ENCODE peak calls at places on chromosomes 4 and X, in five cellular contexts. L is body of pancreas; G is AG04450; P is CD8-positive, alpha-beta T cell; C is IMR-90. M is an unnamed sample.

GRCh38 chrX:53599781-53600396 is 86.6 kb downstream of the HUWE1 start:
- DNase-seq in L (no peak), G (no peak), P (no peak), C (no peak), M (no peak)

GRCh38 chr4:149752729-149753128 is 62.9 kb downstream of the IQCM start:
- DNase-seq in L (no peak), G (no peak), P (no peak), C (no peak), M (no peak)

GRCh38 chr4:77990904-77991358 is 66.2 kb upstream of the FRAS1 start:
- DNase-seq in L (no peak), G (no peak), P (no peak), C (no peak), M (no peak)

GRCh38 chrX:63922221-63922620 is 137.2 kb upstream of the ARHGEF9 start:
- DNase-seq in L (no peak), G (no peak), P (no peak), C (peak; percentile 22), M (peak; percentile 53)

GRCh38 chr4:102036619-102037376 is 246.3 kb downstream of the BANK1 start:
- DNase-seq in L (peak; percentile 9), G (no peak), P (no peak), C (peak; percentile 25), M (no peak)

GRCh38 chr4:38904090-38904666 is 36.6 kb downstream of the FAM114A1 start:
- DNase-seq in L (peak; percentile 52), G (no peak), P (no peak), C (no peak), M (no peak)

GRCh38 chr4:11732155-11732554 is 303.5 kb upstream of the HS3ST1 start:
- DNase-seq in L (peak; percentile 11), G (no peak), P (no peak), C (no peak), M (no peak)

GRCh38 chr4:69977582-69977981 is 12.1 kb upstream of the CSN2 start:
- DNase-seq in L (no peak), G (no peak), P (no peak), C (no peak), M (peak; percentile 3)

GRCh38 chr4:42397635-42398447 is 553 bp downstream of the SHISA3 start:
- DNase-seq in L (no peak), G (no peak), P (no peak), C (peak; percentile 12), M (no peak)

GRCh38 chrX:75603833-75604232 is 81.0 kb upstream of the ZDHHC15 start:
- DNase-seq in L (peak; percentile 1), G (no peak), P (no peak), C (peak; percentile 28), M (peak; percentile 4)

GRCh38 chr4:109389367-109390118 is 44.1 kb upstream of the SEC24B start:
- DNase-seq in L (peak; percentile 51), G (no peak), P (no peak), C (no peak), M (no peak)

GRCh38 chrX:2320580-2321327 is 180.0 kb downstream of the DHRSX start:
- DNase-seq in L (peak; percentile 67), G (peak; percentile 41), P (no peak), C (peak; percentile 77), M (no peak)

GRCh38 chr4:148425327-148426110 is 16.7 kb downstream of the NR3C2 start:
- DNase-seq in L (no peak), G (no peak), P (no peak), C (no peak), M (no peak)

GRCh38 chrX:78029663-78030062 is 60.2 kb upstream of the PGAM4 start:
- DNase-seq in L (peak; percentile 18), G (no peak), P (no peak), C (peak; percentile 33), M (peak; percentile 11)

GRCh38 chr4:153481474-153481873 is 15.3 kb downstream of the TMEM131L start:
- DNase-seq in L (no peak), G (no peak), P (no peak), C (no peak), M (no peak)

GRCh38 chr4:101178731-101179130 is 168.6 kb downstream of the PPP3CA start:
- DNase-seq in L (no peak), G (no peak), P (no peak), C (peak; percentile 50), M (peak; percentile 23)

GRCh38 chr4:103098331-103098730 is 1.3 kb downstream of the BDH2 start:
- DNase-seq in L (no peak), G (no peak), P (no peak), C (peak; percentile 4), M (no peak)

GRCh38 chr4:176189891-176190795 is 5.2 kb downstream of the SPATA4 start:
- DNase-seq in L (no peak), G (no peak), P (no peak), C (peak; percentile 49), M (no peak)

GRCh38 chr4:15428611-15429010 is 778 bp downstream of the C1QTNF7 start:
- DNase-seq in L (no peak), G (no peak), P (no peak), C (no peak), M (no peak)

GRCh38 chrX:106774981-106775380 is 27.5 kb upstream of the TBC1D8B start:
- DNase-seq in L (no peak), G (no peak), P (no peak), C (no peak), M (no peak)

GRCh38 chr4:169249214-169249973 is 21.4 kb downstream of the SH3RF1 start:
- DNase-seq in L (peak; percentile 37), G (no peak), P (no peak), C (peak; percentile 87), M (peak; percentile 70)

GRCh38 chrX:39808471-39808917 is 289.3 kb downstream of the BCOR start:
- DNase-seq in L (peak; percentile 10), G (no peak), P (no peak), C (peak; percentile 80), M (peak; percentile 77)

GRCh38 chr4:6278801-6279197 is 9.1 kb downstream of the WFS1 start:
- DNase-seq in L (peak; percentile 53), G (no peak), P (no peak), C (peak; percentile 65), M (peak; percentile 56)

GRCh38 chr4:57098415-57098814 is 11.8 kb downstream of the IGFBP7 start:
- DNase-seq in L (no peak), G (no peak), P (no peak), C (no peak), M (no peak)

GRCh38 chr4:57100979-57101629 is 9.1 kb downstream of the IGFBP7 start:
- DNase-seq in L (no peak), G (no peak), P (no peak), C (no peak), M (no peak)

GRCh38 chr4:57097711-57098110 is 12.5 kb downstream of the IGFBP7 start:
- DNase-seq in L (no peak), G (no peak), P (no peak), C (no peak), M (no peak)

GRCh38 chr4:57099363-57099762 is 10.8 kb downstream of the IGFBP7 start:
- DNase-seq in L (no peak), G (no peak), P (no peak), C (no peak), M (no peak)

GRCh38 chr4:57098945-57099344 is 11.2 kb downstream of the IGFBP7 start:
- DNase-seq in L (no peak), G (peak; percentile 82), P (no peak), C (peak; percentile 91), M (no peak)
- H3K27ac ChIP-seq in L (no peak overlapping the region), G (peak overlapping the region; percentile 73), P (no peak overlapping the region), C (peak overlapping the region; percentile 85), M (peak overlapping the region; percentile 77)

DNA sequence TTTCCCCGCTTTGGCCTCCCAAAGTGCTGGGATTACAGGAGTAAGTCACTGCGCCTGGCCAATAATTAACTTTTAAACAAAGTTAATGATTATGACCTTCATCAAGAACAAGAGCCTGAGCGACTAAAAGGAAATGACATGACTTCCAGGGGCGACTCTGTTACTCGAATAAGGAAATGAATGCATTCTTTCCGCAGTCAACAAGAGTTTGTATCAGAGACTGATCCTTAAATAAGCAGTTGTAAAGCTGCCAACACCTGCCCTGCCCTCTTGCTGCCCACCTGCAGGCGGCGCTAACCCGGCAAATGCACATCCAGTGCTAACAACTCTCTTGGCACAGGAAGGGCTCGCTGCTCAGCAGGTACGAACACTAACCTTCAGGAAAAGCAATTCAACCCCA is 27.3 kb downstream of the WDR1 start:
- DNase-seq in L (peak; percentile 69), G (no peak), P (peak; percentile 25), C (no peak), M (no peak)
- H3K4me3 ChIP-seq in L (no peak overlapping the region), G (no peak overlapping the region), P (no peak overlapping the region), C (no peak overlapping the region), M (no peak overlapping the region)

GRCh38 chrX:38236901-38237615 is 16.4 kb upstream of the SRPX start:
- DNase-seq in L (no peak), G (no peak), P (no peak), C (no peak), M (no peak)
- H3K27ac ChIP-seq in L (no peak overlapping the region), G (no peak overlapping the region), P (no peak overlapping the region), C (no peak overlapping the region), M (no peak overlapping the region)

GRCh38 chr4:8917868-8918783 is 46.5 kb upstream of the HMX1 start:
- DNase-seq in L (peak; percentile 51), G (no peak), P (peak; percentile 43), C (peak; percentile 19), M (peak; percentile 37)
- H3K4me3 ChIP-seq in L (no peak overlapping the region), G (no peak overlapping the region), P (no peak overlapping the region), C (no peak overlapping the region), M (no peak overlapping the region)

DNA sequence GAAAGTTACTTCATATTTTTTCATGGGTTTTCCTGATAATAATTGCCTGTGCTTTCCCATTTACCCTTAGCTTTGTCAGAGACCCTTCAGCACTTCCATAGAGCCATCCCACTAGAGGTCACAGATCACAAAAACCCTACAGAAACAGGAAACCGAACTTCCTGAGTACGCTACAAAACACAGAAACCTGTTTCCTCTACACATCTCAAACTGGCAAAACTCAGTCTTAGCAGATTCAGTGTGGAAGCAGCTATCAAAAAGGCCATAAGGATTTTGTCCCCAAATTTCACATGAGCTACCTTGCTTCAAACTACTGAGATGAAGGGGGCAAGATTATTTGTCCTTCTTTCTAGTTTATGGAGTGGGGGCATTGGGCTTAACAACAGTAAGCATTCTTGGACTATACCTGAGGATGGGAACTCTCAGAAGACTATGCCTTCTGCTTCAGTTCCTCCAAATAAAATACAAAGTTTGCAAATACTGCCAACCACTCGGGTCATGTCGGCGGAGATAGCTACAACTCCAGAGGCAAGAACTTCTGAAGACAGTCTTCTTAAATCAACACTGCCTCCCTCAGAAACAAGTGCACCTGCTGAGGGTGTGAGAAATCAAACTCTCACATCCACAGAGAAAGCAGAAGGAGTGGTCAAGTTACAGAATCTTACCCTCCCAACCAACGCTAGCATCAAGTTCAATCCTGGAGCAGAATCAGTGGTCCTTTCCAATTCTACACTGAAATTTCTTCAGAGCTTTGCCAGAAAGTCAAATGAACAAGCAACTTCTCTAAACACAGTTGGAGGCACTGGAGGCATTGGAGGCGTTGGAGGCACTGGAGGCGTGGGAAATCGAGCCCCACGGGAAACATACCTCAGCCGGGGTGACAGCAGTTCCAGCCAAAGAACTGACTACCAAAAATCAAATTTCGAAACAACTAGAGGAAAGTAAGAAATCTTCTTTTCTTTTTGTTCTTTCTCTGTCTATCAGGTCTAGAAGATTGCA is at the start of gene MMRN1:
- DNase-seq in L (no peak), G (no peak), P (no peak), C (no peak), M (no peak)
- H3K27ac ChIP-seq in L (no peak within 1 kb of the TSS), G (no peak within 1 kb of the TSS), P (no peak within 1 kb of the TSS), C (no peak within 1 kb of the TSS), M (no peak within 1 kb of the TSS)

DNA sequence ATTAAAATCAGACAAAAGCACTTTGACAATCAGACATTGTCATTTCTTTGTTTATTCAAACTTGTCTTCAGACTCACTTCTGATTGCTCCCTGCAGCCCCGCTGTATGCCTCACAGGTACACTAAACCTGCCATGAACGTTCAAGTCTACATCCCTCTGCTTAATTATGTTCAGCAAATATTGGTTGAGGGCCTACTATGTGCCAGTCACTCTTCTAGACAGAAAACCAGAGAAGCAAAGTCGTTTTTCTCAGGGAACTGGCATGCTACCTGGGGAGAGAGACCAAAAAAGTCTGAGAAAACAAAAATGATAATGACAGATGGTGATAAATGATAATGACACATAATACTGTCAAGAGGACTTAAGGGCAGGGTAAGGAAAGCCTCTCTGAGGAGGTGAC is 19.4 kb downstream of the HMGB2 start:
- DNase-seq in L (no peak), G (no peak), P (no peak), C (no peak), M (no peak)
- H3K4me3 ChIP-seq in L (no peak overlapping the region), G (no peak overlapping the region), P (no peak overlapping the region), C (no peak overlapping the region), M (no peak overlapping the region)

M was measured in brain microvascular endothelial cell.